ENCODE peak calls at places on chromosomes 13 and 19, in nine cellular contexts. S is left lung, N is hepatocyte, F is body of pancreas, Z is BE2C, H is uterus, M is IMR-90, V is tibial nerve, T is tibial artery. R is an unnamed sample.

GRCh38 chr13:73984201-73984600 is 150.0 kb downstream of the KLF12 start:
- DNase-seq in N (no peak), F (no peak), M (no peak), S (no peak), T (no peak), Z (no peak), H (no peak), V (no peak), R (no peak)

GRCh38 chr13:50928088-50928487 is 18.5 kb downstream of the RNASEH2B start:
- DNase-seq in S (no peak), H (no peak), Z (no peak), M (no peak), T (no peak), N (no peak), F (no peak), V (no peak), R (no peak)

GRCh38 chr13:98207411-98207810 is 30.3 kb upstream of the RNF113B start:
- DNase-seq in F (no peak), V (no peak), H (no peak), T (no peak), N (no peak), M (peak; percentile 55), S (no peak), Z (no peak), R (no peak)

GRCh38 chr13:39283062-39283461 is 244.8 kb downstream of the NHLRC3 start:
- DNase-seq in Z (no peak), V (no peak), T (no peak), H (no peak), F (no peak), S (no peak), M (no peak), N (no peak), R (no peak)

GRCh38 chr13:89695343-89696257 is 1651.9 kb upstream of the MIR17HG start:
- DNase-seq in S (no peak), N (peak; percentile 65), F (peak; percentile 31), M (peak; percentile 8), Z (peak; percentile 64), T (no peak), H (no peak), V (peak; percentile 35), R (no peak)

GRCh38 chr19:6753178-6754031 is 13.8 kb downstream of the SH2D3A start:
- DNase-seq in V (peak; percentile 72), Z (peak; percentile 90), T (peak; percentile 81), M (peak; percentile 15), H (peak; percentile 83), F (peak; percentile 67), N (peak; percentile 94), S (peak; percentile 85), R (no peak)

GRCh38 chr19:56477429-56478338 is 539 bp upstream of the ZNF667 start:
- DNase-seq in H (peak; percentile 91), S (peak; percentile 89), F (peak; percentile 89), T (peak; percentile 86), M (peak; percentile 91), Z (peak; percentile 95), V (peak; percentile 78), N (peak; percentile 89), R (peak; percentile 46)

GRCh38 chr13:47474845-47475244 is 526.2 kb downstream of the SUCLA2 start:
- DNase-seq in V (no peak), H (no peak), F (no peak), T (no peak), M (no peak), S (no peak), N (no peak), Z (no peak), R (no peak)

GRCh38 chr13:60211548-60211947 is 47.8 kb upstream of the DIAPH3 start:
- DNase-seq in Z (no peak), T (no peak), V (no peak), N (no peak), H (no peak), S (no peak), F (no peak), M (no peak), R (no peak)

GRCh38 chr13:36815069-36815468 is 4.0 kb upstream of the RFXAP start:
- DNase-seq in Z (peak; percentile 26), F (no peak), N (no peak), S (no peak), V (no peak), M (no peak), H (no peak), T (no peak), R (no peak)

GRCh38 chr19:51020988-51021651 is 1.6 kb upstream of the KLK10 start:
- DNase-seq in S (no peak), T (no peak), Z (peak; percentile 27), N (peak; percentile 61), V (peak; percentile 40), F (peak; percentile 66), M (peak; percentile 51), H (no peak), R (no peak)

GRCh38 chr19:33545209-33545981 is 23.8 kb upstream of the PEPD start:
- DNase-seq in F (no peak), T (no peak), V (no peak), H (no peak), S (no peak), M (no peak), Z (no peak), N (no peak), R (no peak)

GRCh38 chr13:40060318-40061007 is 405.0 kb downstream of the COG6 start:
- DNase-seq in H (peak; percentile 82), N (no peak), V (peak; percentile 49), Z (peak; percentile 53), M (no peak), S (peak; percentile 42), F (peak; percentile 96), T (no peak), R (peak; percentile 24)

GRCh38 chr19:7917292-7918061 is 2.7 kb upstream of the SNAPC2 start:
- DNase-seq in F (peak; percentile 55), M (peak; percentile 45), N (peak; percentile 85), Z (peak; percentile 81), T (no peak), S (no peak), V (no peak), H (peak; percentile 61), R (no peak)

GRCh38 chr13:99341969-99342722 is 34.9 kb upstream of the GPR183 start:
- DNase-seq in N (no peak), H (no peak), Z (no peak), M (no peak), V (no peak), T (no peak), F (no peak), S (no peak), R (no peak)

GRCh38 chr19:29682236-29682895 is 17.1 kb downstream of the PLEKHF1 start:
- DNase-seq in S (no peak), N (no peak), V (no peak), F (no peak), T (no peak), Z (no peak), M (no peak), H (no peak), R (no peak)

GRCh38 chr13:25281193-25281936 is 5.9 kb downstream of the MTMR6 start:
- DNase-seq in F (no peak), T (no peak), S (no peak), H (no peak), M (peak; percentile 3), V (no peak), N (no peak), Z (no peak), R (no peak)

GRCh38 chr19:12580180-12580694 is 29.0 kb upstream of the ZNF564 start:
- DNase-seq in F (no peak), S (no peak), N (no peak), M (peak; percentile 89), T (no peak), V (no peak), Z (no peak), H (no peak), R (no peak)

GRCh38 chr13:106520205-106521004 is 15.1 kb downstream of the EFNB2 start:
- DNase-seq in S (no peak), V (no peak), N (no peak), M (peak; percentile 56), T (no peak), F (no peak), Z (no peak), H (no peak), R (no peak)

GRCh38 chr13:45396548-45397095 is 21.6 kb downstream of the SLC25A30 start:
- DNase-seq in T (no peak), V (no peak), N (no peak), H (no peak), Z (no peak), M (peak; percentile 23), S (no peak), F (no peak), R (no peak)

GRCh38 chr13:30466841-30467252 is 1.1 kb upstream of the HMGB1 start:
- DNase-seq in V (no peak), H (no peak), M (peak; percentile 20), Z (no peak), N (no peak), F (no peak), S (no peak), T (no peak), R (no peak)

GRCh38 chr13:47112205-47112896 is 215.5 kb upstream of the HTR2A start:
- DNase-seq in V (no peak), S (no peak), H (no peak), N (no peak), Z (no peak), T (no peak), M (no peak), F (no peak), R (no peak)

GRCh38 chr13:103388839-103389238 is 322.6 kb upstream of the SLC10A2 start:
- DNase-seq in H (no peak), F (no peak), N (no peak), M (no peak), Z (no peak), V (no peak), S (no peak), T (no peak), R (no peak)

GRCh38 chr19:18898533-18899408 is 2.8 kb upstream of the CERS1 start:
- DNase-seq in M (no peak), V (no peak), Z (no peak), N (no peak), H (no peak), F (no peak), T (no peak), S (no peak), R (no peak)
- TF ChIP-seq CTCF in M (no peak), V (no peak), Z (no peak), N (no peak), H (no peak), F (no peak), T (no peak), S (no peak), R (no peak)

GRCh38 chr19:45094707-45095106 is 1.7 kb downstream of the PPP1R37 start:
- DNase-seq in F (no peak), N (peak; percentile 5), V (no peak), Z (no peak), M (no peak), T (no peak), S (no peak), H (no peak), R (no peak)
- H3K4me1 ChIP-seq in F (peaks cover 76% of the 10 kb centered on the region), N (peaks cover 39% of the 10 kb centered on the region), V (peaks cover 48% of the 10 kb centered on the region), Z (peaks cover 21% of the 10 kb centered on the region), M (peaks cover 30% of the 10 kb centered on the region), T (peaks cover 24% of the 10 kb centered on the region), S (peaks cover 41% of the 10 kb centered on the region), H (peaks cover 11% of the 10 kb centered on the region), R (peaks cover 28% of the 10 kb centered on the region)

GRCh38 chr19:993361-993830 is 6.8 kb upstream of the GRIN3B start:
- DNase-seq in T (no peak), M (no peak), Z (no peak), S (no peak), F (no peak), V (no peak), H (no peak), N (no peak), R (no peak)
- TF ChIP-seq CTCF in T (no peak), M (no peak), Z (no peak), S (no peak), F (no peak), V (no peak), H (no peak), N (no peak), R (no peak)

GRCh38 chr19:1254530-1255185 is 6.3 kb downstream of the MIDN start:
- DNase-seq in M (no peak), Z (no peak), V (no peak), T (no peak), S (no peak), F (no peak), H (no peak), N (no peak), R (no peak)
- H3K4me1 ChIP-seq in M (peaks cover 35% of the 10 kb centered on the region), Z (peaks cover 18% of the 10 kb centered on the region), V (peaks cover 65% of the 10 kb centered on the region), T (peaks cover 64% of the 10 kb centered on the region), S (peaks cover 33% of the 10 kb centered on the region), F (peaks cover 83% of the 10 kb centered on the region), H (peaks cover 2% of the 10 kb centered on the region), N (peaks cover 53% of the 10 kb centered on the region), R (peaks cover 45% of the 10 kb centered on the region)